ENCODE peak calls at places on chromosomes 11 and 22, in seven cellular contexts. R is bronchial epithelial cell, S is fibroblast of mammary gland, P is transverse colon, N is fibroblast of pulmonary artery, W is ovary, K is HL-60. V is an unnamed sample.

GRCh38 chr11:122248939-122249338 is 132.9 kb upstream of the BLID start:
- DNase-seq in R (peak), S (no peak), P (no peak), N (peak), W (no peak), K (no peak), V (no peak)

GRCh38 chr11:19984048-19984742 is 176.1 kb downstream of the DBX1 start:
- DNase-seq in R (no peak), S (no peak), P (no peak), N (no peak), W (no peak), K (no peak), V (no peak)

GRCh38 chr22:31321421-31321820 is 24.7 kb downstream of the PATZ1 start:
- DNase-seq in R (no peak), S (no peak), P (no peak), N (no peak), W (no peak), K (no peak), V (no peak)

GRCh38 chr22:22201185-22201924 is 43.2 kb upstream of the VPREB1 start:
- DNase-seq in R (no peak), S (peak), P (peak), N (peak), W (peak), K (no peak), V (peak)

GRCh38 chr22:43199541-43199940 is 12.6 kb upstream of the TTLL12 start:
- DNase-seq in R (no peak), S (no peak), P (no peak), N (no peak), W (no peak), K (no peak), V (no peak)

GRCh38 chr11:134554861-134555260 is 142.8 kb upstream of the B3GAT1 start:
- DNase-seq in R (no peak), S (no peak), P (no peak), N (no peak), W (no peak), K (no peak), V (no peak)

GRCh38 chr11:124937336-124937935 is 1.6 kb upstream of the HEPACAM start:
- DNase-seq in R (no peak), S (no peak), P (no peak), N (no peak), W (no peak), K (no peak), V (no peak)

GRCh38 chr11:114060402-114061052 is 1.0 kb downstream of the ZBTB16 start:
- DNase-seq in R (no peak), S (no peak), P (no peak), N (no peak), W (peak), K (peak), V (no peak)

GRCh38 chr11:13339196-13340153 is 61.9 kb downstream of the BMAL1 start:
- DNase-seq in R (peak), S (peak), P (no peak), N (peak), W (no peak), K (peak), V (peak)

GRCh38 chr11:47395225-47396048 is 13.0 kb upstream of the SLC39A13 start:
- DNase-seq in R (no peak), S (no peak), P (no peak), N (no peak), W (no peak), K (no peak), V (no peak)

GRCh38 chr11:92642146-92642919 is 327.1 kb upstream of the MTNR1B start:
- DNase-seq in R (peak), S (no peak), P (no peak), N (no peak), W (no peak), K (no peak), V (no peak)

GRCh38 chr11:92226331-92227232 is 2.0 kb downstream of the FAT3 start:
- DNase-seq in R (no peak), S (no peak), P (no peak), N (no peak), W (peak), K (no peak), V (no peak)

GRCh38 chr11:127994736-127995135 is 592.6 kb downstream of the ETS1 start:
- DNase-seq in R (peak), S (peak), P (no peak), N (peak), W (no peak), K (no peak), V (no peak)

GRCh38 chr11:32172771-32173170 is 81.9 kb downstream of the RCN1 start:
- DNase-seq in R (no peak), S (no peak), P (no peak), N (peak), W (no peak), K (no peak), V (no peak)

GRCh38 chr11:134258577-134258976 is 5.2 kb downstream of the ACAD8 start:
- DNase-seq in R (no peak), S (no peak), P (no peak), N (no peak), W (no peak), K (no peak), V (no peak)

GRCh38 chr11:61657566-61657965 is 22.6 kb upstream of the DAGLA start:
- DNase-seq in R (peak), S (no peak), P (no peak), N (peak), W (no peak), K (no peak), V (no peak)

GRCh38 chr11:124394408-124394807 is 4.4 kb downstream of the OR8B3 start:
- DNase-seq in R (peak), S (peak), P (no peak), N (peak), W (no peak), K (no peak), V (no peak)

GRCh38 chr22:40878937-40879336 is 17.0 kb upstream of the DNAJB7 start:
- DNase-seq in R (no peak), S (no peak), P (no peak), N (no peak), W (no peak), K (no peak), V (no peak)

GRCh38 chr11:3138178-3139085 is 26.7 kb downstream of the OSBPL5 start:
- DNase-seq in R (no peak), S (no peak), P (no peak), N (no peak), W (no peak), K (no peak), V (no peak)

GRCh38 chr11:117187007-117187406 is 8.5 kb downstream of the SIDT2 start:
- DNase-seq in R (no peak), S (no peak), P (no peak), N (no peak), W (peak), K (no peak), V (no peak)

GRCh38 chr11:126348806-126349582 is 6.5 kb upstream of the ST3GAL4 start:
- DNase-seq in R (peak), S (peak), P (no peak), N (peak), W (peak), K (no peak), V (no peak)

GRCh38 chr22:29117799-29118477 is 45.1 kb downstream of the KREMEN1 start:
- DNase-seq in R (peak), S (peak), P (no peak), N (peak), W (no peak), K (peak), V (no peak)

DNA sequence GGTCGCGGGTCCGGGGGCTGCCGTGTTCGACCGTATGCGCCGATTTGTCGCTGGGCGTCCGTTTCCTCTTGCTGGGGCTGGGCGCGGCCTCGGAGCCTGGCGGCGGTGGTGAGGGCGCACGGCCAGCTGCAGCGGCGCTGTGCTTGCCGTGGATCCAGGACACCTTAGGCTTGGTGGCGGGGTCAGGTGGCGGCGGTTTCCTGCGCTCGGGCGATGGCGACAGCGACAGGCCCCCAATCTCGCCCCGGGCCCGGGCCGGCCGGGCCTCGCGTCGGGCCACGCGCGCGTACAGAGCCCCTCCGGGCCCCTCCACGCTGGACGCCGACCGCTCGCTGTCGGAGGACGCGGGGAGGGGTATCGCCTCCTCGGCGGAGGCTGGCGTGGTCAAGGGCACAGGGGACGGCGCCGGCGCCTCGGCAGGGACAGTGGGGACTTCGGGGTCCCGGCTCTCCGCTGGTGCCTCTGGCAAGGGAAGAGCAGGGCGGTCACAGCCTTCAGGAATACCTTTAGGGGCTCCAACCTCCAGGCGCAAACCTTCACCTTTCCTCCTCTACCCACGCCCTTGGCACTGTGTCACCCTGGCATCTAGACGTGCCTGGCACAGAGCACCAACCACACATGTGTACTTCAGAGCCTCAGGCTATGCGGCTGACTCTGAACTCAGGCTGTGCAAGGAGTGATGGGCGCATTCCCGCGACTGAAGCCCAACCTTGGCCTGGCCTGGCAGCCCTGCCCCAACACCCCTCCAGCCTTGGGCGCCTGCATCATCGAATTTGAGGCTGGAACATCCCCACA is 11.6 kb downstream of the SCARF2 start:
- DNase-seq in R (no peak), S (no peak), P (no peak), N (no peak), W (no peak), K (no peak), V (no peak)
- H3K4me3 ChIP-seq in R (peak), S (no peak), P (peak), N (no peak), W (no peak), K (no peak), V (no peak)

DNA sequence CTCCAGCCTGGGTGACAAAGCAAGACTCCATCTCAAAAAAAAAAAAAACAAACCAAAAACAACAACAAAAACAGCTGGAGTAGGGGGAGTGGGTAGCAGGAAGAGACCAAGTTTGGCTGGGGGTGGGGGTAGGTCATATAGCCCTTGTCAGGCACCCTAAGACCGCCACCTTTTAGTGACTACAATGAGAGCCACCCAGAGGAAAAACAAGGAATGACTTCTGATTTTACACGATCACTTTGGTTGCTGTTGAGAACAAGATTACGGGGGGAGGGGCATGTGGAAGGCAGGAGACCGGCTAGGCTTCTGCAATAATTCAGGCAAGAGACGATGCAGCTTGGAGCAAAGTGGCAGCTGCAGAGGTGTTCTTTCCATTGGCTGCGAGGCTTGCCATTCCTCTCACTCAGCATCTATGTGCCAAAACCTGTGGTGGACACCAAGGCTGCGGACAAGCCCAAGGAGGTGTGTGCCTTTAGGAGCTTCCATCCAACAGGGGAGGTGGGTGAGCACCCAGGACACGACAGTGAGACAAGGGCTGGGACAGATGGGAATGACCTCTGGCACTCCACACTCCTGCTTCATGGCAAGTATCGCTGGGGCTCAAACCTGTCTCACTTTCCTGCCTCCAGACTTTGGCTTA is 1.7 kb downstream of the RPS19BP1 start:
- DNase-seq in R (peak), S (peak), P (no peak), N (peak), W (peak), K (peak), V (no peak)
- H3K4me3 ChIP-seq in R (no peak), S (no peak), P (no peak), N (peak), W (no peak), K (peak), V (peak)

GRCh38 chr22:39351689-39352214 is 2.0 kb downstream of the SYNGR1 start:
- DNase-seq in R (no peak), S (peak), P (no peak), N (no peak), W (no peak), K (peak), V (no peak)
- H3K4me3 ChIP-seq in R (no peak), S (no peak), P (no peak), N (no peak), W (no peak), K (peak), V (no peak)

GRCh38 chr11:119099707-119100106 is 1.9 kb downstream of the DPAGT1 start:
- DNase-seq in R (no peak), S (no peak), P (no peak), N (no peak), W (no peak), K (no peak), V (no peak)
- H3K4me3 ChIP-seq in R (no peak), S (no peak), P (no peak), N (no peak), W (no peak), K (no peak), V (no peak)

DNA sequence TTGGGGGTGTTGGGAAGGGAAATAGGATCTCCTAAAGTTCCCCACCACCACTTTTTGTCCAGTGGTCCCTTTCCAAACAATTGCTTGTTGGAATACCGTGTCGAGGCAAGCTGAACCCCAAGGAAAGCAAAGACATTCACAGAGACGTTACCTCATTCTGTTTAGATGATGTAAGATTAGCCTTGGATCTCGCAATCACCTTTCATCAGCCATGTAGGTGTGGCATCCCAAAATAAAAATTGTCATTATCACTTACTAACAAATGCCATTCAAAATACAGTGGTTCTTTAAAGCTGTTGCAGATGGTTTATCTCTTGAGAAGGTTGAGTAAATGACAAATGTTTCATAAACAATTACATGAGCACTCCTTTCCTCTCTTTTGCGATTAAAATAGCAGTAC is 86.5 kb upstream of the SLC25A18 start:
- DNase-seq in R (no peak), S (peak), P (no peak), N (peak), W (no peak), K (peak), V (no peak)
- H3K4me3 ChIP-seq in R (no peak), S (no peak), P (no peak), N (peak), W (no peak), K (no peak), V (no peak)

DNA sequence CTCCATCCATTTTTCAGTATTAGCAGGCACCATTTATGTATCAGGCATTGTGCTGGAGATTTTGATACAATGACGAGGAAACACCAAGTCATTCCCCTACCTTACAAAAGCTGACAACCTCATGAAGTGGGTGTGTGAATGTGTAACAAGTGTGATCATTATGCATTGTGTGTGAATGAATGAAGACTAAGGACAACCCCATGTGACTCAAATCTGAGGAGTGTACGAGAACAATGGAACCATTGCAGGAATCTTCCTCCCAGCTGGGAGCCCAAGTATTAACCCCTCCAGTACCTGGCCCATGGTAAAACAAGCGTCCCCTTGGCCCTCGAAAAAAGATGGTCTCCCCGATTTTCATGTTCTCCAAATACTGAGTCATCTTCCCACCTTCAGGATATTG is 4.4 kb downstream of the CYB5R2 start:
- DNase-seq in R (peak), S (no peak), P (no peak), N (peak), W (no peak), K (no peak), V (no peak)
- H3K4me3 ChIP-seq in R (no peak), S (no peak), P (no peak), N (no peak), W (no peak), K (no peak), V (no peak)

GRCh38 chr11:65781152-65781961 is 581 bp upstream of the AP5B1 start:
- DNase-seq in R (no peak), S (no peak), P (peak), N (no peak), W (peak), K (no peak), V (no peak)
- H3K4me3 ChIP-seq in R (peak), S (peak), P (peak), N (peak), W (peak), K (peak), V (peak)